ENCODE peak calls at places on chromosomes 1 and 21, in ten cellular contexts. One of them, this sample, is unnamed.

GRCh38 chr1:47128221-47128620 is 9.0 kb upstream of the CYP4A22 start:
- DNase-seq in GM18507: no peak
- DNase-seq in HTR-8/SVneo: no peak
- DNase-seq in stimulated activated CD8-positive, alpha-beta memory T cell treated with anti-CD3 and anti-CD28 coated beads, Interleukin-4, amount 100 ng/mL, for 24 hours: no peak
- DNase-seq in activated CD4-positive, CD25-positive, alpha-beta regulatory T cell treated with anti-CD3 and anti-CD28 coated beads, Interleukin-2, amount 50 U/mL, for 72 hours: no peak
- DNase-seq in choroid plexus epithelial cell: no peak
- DNase-seq in ELR: peak
- DNase-seq in Ammon's horn: no peak
- DNase-seq in upper lobe of left lung: no peak
- DNase-seq in central memory CD4-positive, alpha-beta T cell: no peak
- DNase-seq in this sample: no peak

GRCh38 chr1:185238447-185238846 is 78.6 kb downstream of the IVNS1ABP start:
- DNase-seq in GM18507: no peak
- DNase-seq in HTR-8/SVneo: peak
- DNase-seq in stimulated activated CD8-positive, alpha-beta memory T cell treated with anti-CD3 and anti-CD28 coated beads, Interleukin-4, amount 100 ng/mL, for 24 hours: no peak
- DNase-seq in activated CD4-positive, CD25-positive, alpha-beta regulatory T cell treated with anti-CD3 and anti-CD28 coated beads, Interleukin-2, amount 50 U/mL, for 72 hours: no peak
- DNase-seq in choroid plexus epithelial cell: peak
- DNase-seq in ELR: peak
- DNase-seq in Ammon's horn: no peak
- DNase-seq in upper lobe of left lung: no peak
- DNase-seq in central memory CD4-positive, alpha-beta T cell: peak
- DNase-seq in this sample: no peak

GRCh38 chr1:96481410-96481809 is 240.2 kb upstream of the PTBP2 start:
- DNase-seq in GM18507: no peak
- DNase-seq in HTR-8/SVneo: no peak
- DNase-seq in stimulated activated CD8-positive, alpha-beta memory T cell treated with anti-CD3 and anti-CD28 coated beads, Interleukin-4, amount 100 ng/mL, for 24 hours: no peak
- DNase-seq in activated CD4-positive, CD25-positive, alpha-beta regulatory T cell treated with anti-CD3 and anti-CD28 coated beads, Interleukin-2, amount 50 U/mL, for 72 hours: no peak
- DNase-seq in choroid plexus epithelial cell: no peak
- DNase-seq in ELR: no peak
- DNase-seq in Ammon's horn: no peak
- DNase-seq in upper lobe of left lung: no peak
- DNase-seq in central memory CD4-positive, alpha-beta T cell: no peak
- DNase-seq in this sample: no peak

GRCh38 chr1:159900086-159900680 is at the start of gene CFAP45:
- DNase-seq in GM18507: no peak
- DNase-seq in HTR-8/SVneo: no peak
- DNase-seq in stimulated activated CD8-positive, alpha-beta memory T cell treated with anti-CD3 and anti-CD28 coated beads, Interleukin-4, amount 100 ng/mL, for 24 hours: no peak
- DNase-seq in activated CD4-positive, CD25-positive, alpha-beta regulatory T cell treated with anti-CD3 and anti-CD28 coated beads, Interleukin-2, amount 50 U/mL, for 72 hours: no peak
- DNase-seq in choroid plexus epithelial cell: peak
- DNase-seq in ELR: peak
- DNase-seq in Ammon's horn: peak
- DNase-seq in upper lobe of left lung: peak
- DNase-seq in central memory CD4-positive, alpha-beta T cell: no peak
- DNase-seq in this sample: no peak

GRCh38 chr1:43666608-43667007 is 16.7 kb downstream of the KDM4A start:
- DNase-seq in GM18507: no peak
- DNase-seq in HTR-8/SVneo: no peak
- DNase-seq in stimulated activated CD8-positive, alpha-beta memory T cell treated with anti-CD3 and anti-CD28 coated beads, Interleukin-4, amount 100 ng/mL, for 24 hours: no peak
- DNase-seq in activated CD4-positive, CD25-positive, alpha-beta regulatory T cell treated with anti-CD3 and anti-CD28 coated beads, Interleukin-2, amount 50 U/mL, for 72 hours: no peak
- DNase-seq in choroid plexus epithelial cell: no peak
- DNase-seq in ELR: peak
- DNase-seq in Ammon's horn: no peak
- DNase-seq in upper lobe of left lung: no peak
- DNase-seq in central memory CD4-positive, alpha-beta T cell: no peak
- DNase-seq in this sample: no peak

GRCh38 chr1:112389689-112390088 is 6.3 kb upstream of the CTTNBP2NL start:
- DNase-seq in GM18507: no peak
- DNase-seq in HTR-8/SVneo: no peak
- DNase-seq in stimulated activated CD8-positive, alpha-beta memory T cell treated with anti-CD3 and anti-CD28 coated beads, Interleukin-4, amount 100 ng/mL, for 24 hours: no peak
- DNase-seq in activated CD4-positive, CD25-positive, alpha-beta regulatory T cell treated with anti-CD3 and anti-CD28 coated beads, Interleukin-2, amount 50 U/mL, for 72 hours: no peak
- DNase-seq in choroid plexus epithelial cell: no peak
- DNase-seq in ELR: no peak
- DNase-seq in Ammon's horn: no peak
- DNase-seq in upper lobe of left lung: no peak
- DNase-seq in central memory CD4-positive, alpha-beta T cell: no peak
- DNase-seq in this sample: no peak

GRCh38 chr1:34917017-34917416 is 12.4 kb downstream of the DLGAP3 start:
- DNase-seq in GM18507: no peak
- DNase-seq in HTR-8/SVneo: no peak
- DNase-seq in stimulated activated CD8-positive, alpha-beta memory T cell treated with anti-CD3 and anti-CD28 coated beads, Interleukin-4, amount 100 ng/mL, for 24 hours: no peak
- DNase-seq in activated CD4-positive, CD25-positive, alpha-beta regulatory T cell treated with anti-CD3 and anti-CD28 coated beads, Interleukin-2, amount 50 U/mL, for 72 hours: no peak
- DNase-seq in choroid plexus epithelial cell: no peak
- DNase-seq in ELR: no peak
- DNase-seq in Ammon's horn: no peak
- DNase-seq in upper lobe of left lung: no peak
- DNase-seq in central memory CD4-positive, alpha-beta T cell: no peak
- DNase-seq in this sample: no peak

GRCh38 chr1:65039508-65039907 is 73.2 kb upstream of the JAK1 start:
- DNase-seq in GM18507: no peak
- DNase-seq in HTR-8/SVneo: no peak
- DNase-seq in stimulated activated CD8-positive, alpha-beta memory T cell treated with anti-CD3 and anti-CD28 coated beads, Interleukin-4, amount 100 ng/mL, for 24 hours: no peak
- DNase-seq in activated CD4-positive, CD25-positive, alpha-beta regulatory T cell treated with anti-CD3 and anti-CD28 coated beads, Interleukin-2, amount 50 U/mL, for 72 hours: no peak
- DNase-seq in choroid plexus epithelial cell: no peak
- DNase-seq in ELR: no peak
- DNase-seq in Ammon's horn: no peak
- DNase-seq in upper lobe of left lung: no peak
- DNase-seq in central memory CD4-positive, alpha-beta T cell: no peak
- DNase-seq in this sample: no peak

GRCh38 chr21:35400233-35400939 is 351.3 kb upstream of the RUNX1 start:
- DNase-seq in GM18507: peak
- DNase-seq in HTR-8/SVneo: peak
- DNase-seq in stimulated activated CD8-positive, alpha-beta memory T cell treated with anti-CD3 and anti-CD28 coated beads, Interleukin-4, amount 100 ng/mL, for 24 hours: no peak
- DNase-seq in activated CD4-positive, CD25-positive, alpha-beta regulatory T cell treated with anti-CD3 and anti-CD28 coated beads, Interleukin-2, amount 50 U/mL, for 72 hours: no peak
- DNase-seq in choroid plexus epithelial cell: peak
- DNase-seq in ELR: peak
- DNase-seq in Ammon's horn: peak
- DNase-seq in upper lobe of left lung: no peak
- DNase-seq in central memory CD4-positive, alpha-beta T cell: peak
- DNase-seq in this sample: no peak

GRCh38 chr1:74729741-74730478 is 2.9 kb downstream of the CRYZ start:
- DNase-seq in GM18507: no peak
- DNase-seq in HTR-8/SVneo: peak
- DNase-seq in stimulated activated CD8-positive, alpha-beta memory T cell treated with anti-CD3 and anti-CD28 coated beads, Interleukin-4, amount 100 ng/mL, for 24 hours: no peak
- DNase-seq in activated CD4-positive, CD25-positive, alpha-beta regulatory T cell treated with anti-CD3 and anti-CD28 coated beads, Interleukin-2, amount 50 U/mL, for 72 hours: no peak
- DNase-seq in choroid plexus epithelial cell: peak
- DNase-seq in ELR: peak
- DNase-seq in Ammon's horn: no peak
- DNase-seq in upper lobe of left lung: no peak
- DNase-seq in central memory CD4-positive, alpha-beta T cell: no peak
- DNase-seq in this sample: no peak

GRCh38 chr1:192343304-192343703 is 26.5 kb downstream of the RGS21 start:
- DNase-seq in GM18507: no peak
- DNase-seq in HTR-8/SVneo: no peak
- DNase-seq in stimulated activated CD8-positive, alpha-beta memory T cell treated with anti-CD3 and anti-CD28 coated beads, Interleukin-4, amount 100 ng/mL, for 24 hours: no peak
- DNase-seq in activated CD4-positive, CD25-positive, alpha-beta regulatory T cell treated with anti-CD3 and anti-CD28 coated beads, Interleukin-2, amount 50 U/mL, for 72 hours: no peak
- DNase-seq in choroid plexus epithelial cell: no peak
- DNase-seq in ELR: no peak
- DNase-seq in Ammon's horn: no peak
- DNase-seq in upper lobe of left lung: no peak
- DNase-seq in central memory CD4-positive, alpha-beta T cell: no peak
- DNase-seq in this sample: no peak

GRCh38 chr1:216757110-216757509 is 33.9 kb upstream of the ESRRG start:
- DNase-seq in GM18507: no peak
- DNase-seq in HTR-8/SVneo: no peak
- DNase-seq in stimulated activated CD8-positive, alpha-beta memory T cell treated with anti-CD3 and anti-CD28 coated beads, Interleukin-4, amount 100 ng/mL, for 24 hours: no peak
- DNase-seq in activated CD4-positive, CD25-positive, alpha-beta regulatory T cell treated with anti-CD3 and anti-CD28 coated beads, Interleukin-2, amount 50 U/mL, for 72 hours: no peak
- DNase-seq in choroid plexus epithelial cell: no peak
- DNase-seq in ELR: no peak
- DNase-seq in Ammon's horn: no peak
- DNase-seq in upper lobe of left lung: no peak
- DNase-seq in central memory CD4-positive, alpha-beta T cell: no peak
- DNase-seq in this sample: no peak

GRCh38 chr1:25779894-25780293 is 20.1 kb upstream of the SELENON start:
- DNase-seq in GM18507: no peak
- DNase-seq in HTR-8/SVneo: no peak
- DNase-seq in stimulated activated CD8-positive, alpha-beta memory T cell treated with anti-CD3 and anti-CD28 coated beads, Interleukin-4, amount 100 ng/mL, for 24 hours: no peak
- DNase-seq in activated CD4-positive, CD25-positive, alpha-beta regulatory T cell treated with anti-CD3 and anti-CD28 coated beads, Interleukin-2, amount 50 U/mL, for 72 hours: no peak
- DNase-seq in choroid plexus epithelial cell: no peak
- DNase-seq in ELR: no peak
- DNase-seq in Ammon's horn: no peak
- DNase-seq in upper lobe of left lung: no peak
- DNase-seq in central memory CD4-positive, alpha-beta T cell: no peak
- DNase-seq in this sample: no peak

GRCh38 chr1:228953207-228953606 is 217.9 kb downstream of the RHOU start:
- DNase-seq in GM18507: no peak
- DNase-seq in HTR-8/SVneo: no peak
- DNase-seq in stimulated activated CD8-positive, alpha-beta memory T cell treated with anti-CD3 and anti-CD28 coated beads, Interleukin-4, amount 100 ng/mL, for 24 hours: no peak
- DNase-seq in activated CD4-positive, CD25-positive, alpha-beta regulatory T cell treated with anti-CD3 and anti-CD28 coated beads, Interleukin-2, amount 50 U/mL, for 72 hours: no peak
- DNase-seq in choroid plexus epithelial cell: no peak
- DNase-seq in ELR: no peak
- DNase-seq in Ammon's horn: no peak
- DNase-seq in upper lobe of left lung: no peak
- DNase-seq in central memory CD4-positive, alpha-beta T cell: no peak
- DNase-seq in this sample: no peak

GRCh38 chr1:174800221-174800791 is 199.4 kb upstream of the CACYBP start:
- DNase-seq in GM18507: no peak
- DNase-seq in HTR-8/SVneo: no peak
- DNase-seq in stimulated activated CD8-positive, alpha-beta memory T cell treated with anti-CD3 and anti-CD28 coated beads, Interleukin-4, amount 100 ng/mL, for 24 hours: no peak
- DNase-seq in activated CD4-positive, CD25-positive, alpha-beta regulatory T cell treated with anti-CD3 and anti-CD28 coated beads, Interleukin-2, amount 50 U/mL, for 72 hours: no peak
- DNase-seq in choroid plexus epithelial cell: peak
- DNase-seq in ELR: no peak
- DNase-seq in Ammon's horn: peak
- DNase-seq in upper lobe of left lung: no peak
- DNase-seq in central memory CD4-positive, alpha-beta T cell: no peak
- DNase-seq in this sample: peak

GRCh38 chr1:221101792-221102191 is 222.5 kb downstream of the HLX start:
- DNase-seq in GM18507: no peak
- DNase-seq in HTR-8/SVneo: peak
- DNase-seq in stimulated activated CD8-positive, alpha-beta memory T cell treated with anti-CD3 and anti-CD28 coated beads, Interleukin-4, amount 100 ng/mL, for 24 hours: no peak
- DNase-seq in activated CD4-positive, CD25-positive, alpha-beta regulatory T cell treated with anti-CD3 and anti-CD28 coated beads, Interleukin-2, amount 50 U/mL, for 72 hours: no peak
- DNase-seq in choroid plexus epithelial cell: peak
- DNase-seq in ELR: peak
- DNase-seq in Ammon's horn: no peak
- DNase-seq in upper lobe of left lung: no peak
- DNase-seq in central memory CD4-positive, alpha-beta T cell: no peak
- DNase-seq in this sample: no peak

GRCh38 chr1:225877570-225877969 is 4.6 kb downstream of the TMEM63A start:
- DNase-seq in GM18507: no peak
- DNase-seq in HTR-8/SVneo: peak
- DNase-seq in stimulated activated CD8-positive, alpha-beta memory T cell treated with anti-CD3 and anti-CD28 coated beads, Interleukin-4, amount 100 ng/mL, for 24 hours: no peak
- DNase-seq in activated CD4-positive, CD25-positive, alpha-beta regulatory T cell treated with anti-CD3 and anti-CD28 coated beads, Interleukin-2, amount 50 U/mL, for 72 hours: no peak
- DNase-seq in choroid plexus epithelial cell: peak
- DNase-seq in ELR: peak
- DNase-seq in Ammon's horn: peak
- DNase-seq in upper lobe of left lung: no peak
- DNase-seq in central memory CD4-positive, alpha-beta T cell: peak
- DNase-seq in this sample: no peak

This sample was measured in T-helper 1 cell.